ENCODE peak calls at places on chromosomes 12 and 14, in eight cellular contexts. T is hepatocyte; Q is CD4-positive, alpha-beta memory T cell; G is tibial artery; H is upper lobe of left lung; M is uterus; N is OCI-LY7; W is tibial nerve. J is an unnamed sample.

GRCh38 chr14:19878029-19878642 is 3.2 kb downstream of the OR4K2 start:
- DNase-seq in M (no peak), Q (no peak), H (no peak), G (no peak), T (no peak), N (peak), W (no peak), J (no peak)

GRCh38 chr12:59164991-59165718 is 244.9 kb upstream of the LRIG3 start:
- DNase-seq in M (no peak), H (no peak), Q (no peak), G (no peak), W (no peak), T (peak), N (peak), J (no peak)

GRCh38 chr12:31989987-31990386 is 30.8 kb downstream of the RESF1 start:
- DNase-seq in G (no peak), Q (no peak), T (peak), W (no peak), N (no peak), M (no peak), H (no peak), J (no peak)

GRCh38 chr12:75913502-75914110 is 118.0 kb downstream of the PHLDA1 start:
- DNase-seq in M (no peak), G (no peak), W (no peak), T (no peak), Q (no peak), H (no peak), N (peak), J (no peak)

GRCh38 chr12:6058481-6059161 is 65.8 kb downstream of the VWF start:
- DNase-seq in Q (no peak), M (no peak), W (no peak), G (no peak), T (no peak), N (no peak), H (no peak), J (no peak)

GRCh38 chr12:109115758-109116610 is at the start of gene ACACB:
- DNase-seq in T (peak), M (peak), H (peak), N (no peak), G (peak), Q (no peak), W (peak), J (peak)

GRCh38 chr12:28172434-28173030 is 17.7 kb upstream of the CCDC91 start:
- DNase-seq in M (no peak), N (peak), G (no peak), Q (no peak), H (no peak), T (peak), W (no peak), J (no peak)

GRCh38 chr12:116152268-116152667 is 125.2 kb downstream of the MED13L start:
- DNase-seq in H (no peak), G (no peak), N (no peak), M (no peak), Q (peak), T (no peak), W (no peak), J (no peak)

GRCh38 chr14:56885795-56886194 is 75.5 kb upstream of the OTX2 start:
- DNase-seq in H (no peak), G (no peak), M (no peak), N (no peak), W (no peak), Q (no peak), T (no peak), J (no peak)

GRCh38 chr12:85627584-85627983 is 208.6 kb downstream of the RASSF9 start:
- DNase-seq in M (no peak), G (no peak), T (no peak), Q (no peak), H (no peak), N (no peak), W (no peak), J (no peak)

GRCh38 chr12:111643428-111643826 is 42.3 kb downstream of the BRAP start:
- DNase-seq in Q (no peak), M (peak), N (no peak), W (no peak), H (no peak), G (peak), T (peak), J (no peak)

GRCh38 chr12:42277426-42278115 is 39.5 kb upstream of the YAF2 start:
- DNase-seq in N (no peak), G (no peak), Q (no peak), M (no peak), T (no peak), H (no peak), W (no peak), J (no peak)

GRCh38 chr12:46459111-46459510 is 86.5 kb upstream of the SLC38A2 start:
- DNase-seq in G (no peak), H (no peak), W (no peak), N (no peak), T (no peak), M (no peak), Q (no peak), J (no peak)

GRCh38 chr14:63760014-63760413 is 32.1 kb upstream of the SGPP1 start:
- DNase-seq in W (no peak), T (no peak), H (no peak), G (no peak), Q (no peak), N (no peak), M (no peak), J (no peak)

GRCh38 chr12:48980389-48980952 is 2.3 kb downstream of the WNT1 start:
- DNase-seq in Q (no peak), G (no peak), T (peak), N (no peak), H (no peak), M (no peak), W (no peak), J (no peak)
- H3K27ac ChIP-seq in Q (peak), G (no peak), T (no peak), N (no peak), H (no peak), M (no peak), W (no peak), J (no peak)

GRCh38 chr14:49550284-49551184 is 35.6 kb downstream of the RPS29 start:
- DNase-seq in T (no peak), H (no peak), N (peak), G (no peak), Q (no peak), M (no peak), W (no peak), J (no peak)

GRCh38 chr14:49549446-49549845 is 36.7 kb downstream of the RPS29 start:
- DNase-seq in H (no peak), W (no peak), N (no peak), G (no peak), Q (no peak), T (no peak), M (no peak), J (no peak)

GRCh38 chr14:49552630-49553029 is 33.5 kb downstream of the RPS29 start:
- DNase-seq in G (no peak), N (no peak), M (no peak), H (no peak), T (no peak), W (no peak), Q (no peak), J (no peak)

GRCh38 chr14:49551569-49551968 is 34.6 kb downstream of the RPS29 start:
- DNase-seq in M (no peak), H (no peak), W (no peak), T (no peak), Q (no peak), N (no peak), G (no peak), J (no peak)

GRCh38 chr14:49549881-49550280 is 36.3 kb downstream of the RPS29 start:
- DNase-seq in W (no peak), M (no peak), H (no peak), G (no peak), T (peak), N (no peak), Q (no peak), J (no peak)
- H3K27ac ChIP-seq in W (no peak), M (no peak), H (no peak), G (no peak), T (no peak), N (no peak), Q (no peak), J (no peak)

GRCh38 chr14:32509632-32510187 is 180.6 kb downstream of the AKAP6 start:
- DNase-seq in G (peak), T (peak), W (no peak), Q (no peak), N (no peak), M (peak), H (no peak), J (peak)
- H3K27ac ChIP-seq in G (peak), T (peak), W (peak), Q (no peak), N (no peak), M (peak), H (peak), J (peak)

GRCh38 chr14:71116206-71117122 is 209.2 kb downstream of the PCNX1 start:
- DNase-seq in N (peak), W (no peak), M (no peak), G (no peak), Q (no peak), H (no peak), T (peak), J (no peak)
- H3K27ac ChIP-seq in N (peak), W (no peak), M (no peak), G (no peak), Q (no peak), H (no peak), T (peak), J (no peak)

GRCh38 chr14:51564986-51565604 is 86.6 kb upstream of the FRMD6 start:
- DNase-seq in G (no peak), Q (no peak), T (peak), N (no peak), W (no peak), M (no peak), H (no peak), J (no peak)

GRCh38 chr14:51561141-51561540 is 90.6 kb upstream of the FRMD6 start:
- DNase-seq in Q (no peak), M (no peak), G (no peak), N (no peak), H (no peak), W (no peak), T (no peak), J (no peak)

GRCh38 chr14:51564460-51564859 is 87.2 kb upstream of the FRMD6 start:
- DNase-seq in Q (no peak), M (no peak), W (no peak), T (no peak), H (no peak), G (no peak), N (no peak), J (no peak)

GRCh38 chr14:51563560-51563959 is 88.2 kb upstream of the FRMD6 start:
- DNase-seq in G (no peak), H (no peak), W (no peak), T (no peak), N (no peak), Q (no peak), M (no peak), J (no peak)

GRCh38 chr14:51562816-51563215 is 88.9 kb upstream of the FRMD6 start:
- DNase-seq in G (no peak), T (no peak), Q (no peak), M (no peak), H (no peak), N (no peak), W (no peak), J (no peak)
- H3K27ac ChIP-seq in G (no peak), T (no peak), Q (no peak), M (no peak), H (no peak), N (no peak), W (no peak), J (no peak)

DNA sequence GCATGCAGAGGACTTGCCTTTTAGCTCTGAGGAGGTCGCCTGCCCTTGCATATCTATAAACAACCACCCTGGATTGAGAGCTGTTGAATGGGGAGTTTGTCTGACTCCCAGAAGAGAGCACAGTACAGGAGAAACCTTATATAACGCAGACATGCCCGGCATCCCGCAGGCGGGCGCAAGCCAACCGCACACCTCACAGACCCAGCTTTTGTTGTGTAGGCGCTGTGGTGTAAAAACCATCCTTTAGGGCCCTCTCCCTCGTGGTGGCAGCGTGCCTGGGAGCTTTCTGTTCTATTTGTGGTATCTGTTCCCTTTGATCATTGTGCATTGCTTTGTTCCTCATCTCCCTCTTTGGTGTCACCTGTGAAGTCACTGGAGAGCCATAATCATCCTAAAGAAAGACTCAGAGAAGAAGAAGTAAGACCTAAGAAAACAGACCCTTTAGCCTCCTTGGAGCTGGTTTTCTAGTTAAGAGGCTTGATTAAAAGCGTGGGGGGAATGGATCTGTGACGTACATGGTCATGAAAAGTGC is 77.7 kb downstream of the ETV6 start:
- DNase-seq in T (no peak), G (no peak), H (no peak), Q (peak), N (peak), M (no peak), W (no peak), J (no peak)
- H3K27ac ChIP-seq in T (no peak), G (no peak), H (no peak), Q (no peak), N (peak), M (no peak), W (no peak), J (no peak)

GRCh38 chr12:118377891-118378470 is 1.6 kb downstream of the SUDS3 start:
- DNase-seq in W (peak), Q (peak), M (peak), H (peak), G (peak), T (peak), N (peak), J (peak)
- H3K27ac ChIP-seq in W (peak), Q (peak), M (no peak), H (peak), G (peak), T (peak), N (peak), J (peak)

GRCh38 chr14:68449565-68450295 is 343.1 kb downstream of the ZFP36L1 start:
- DNase-seq in H (no peak), Q (no peak), G (no peak), W (no peak), M (no peak), N (peak), T (no peak), J (no peak)

GRCh38 chr14:68450391-68451120 is 342.3 kb downstream of the ZFP36L1 start:
- DNase-seq in N (no peak), T (no peak), G (no peak), H (no peak), Q (no peak), M (no peak), W (no peak), J (no peak)

GRCh38 chr14:68448379-68448778 is 344.5 kb downstream of the ZFP36L1 start:
- DNase-seq in G (no peak), Q (no peak), M (no peak), H (no peak), T (no peak), N (no peak), W (no peak), J (no peak)

GRCh38 chr14:68446243-68447040 is 346.4 kb downstream of the ZFP36L1 start:
- DNase-seq in N (no peak), T (no peak), G (no peak), W (no peak), M (no peak), Q (no peak), H (no peak), J (no peak)

GRCh38 chr14:68447581-68448281 is 345.1 kb downstream of the ZFP36L1 start:
- DNase-seq in Q (no peak), N (no peak), T (no peak), H (no peak), M (no peak), G (no peak), W (no peak), J (no peak)
- H3K27ac ChIP-seq in Q (no peak), N (no peak), T (peak), H (no peak), M (peak), G (no peak), W (no peak), J (no peak)

GRCh38 chr12:981956-982355 is 9.1 kb upstream of the ERC1 start:
- DNase-seq in W (no peak), M (no peak), Q (no peak), H (no peak), N (no peak), G (no peak), T (no peak), J (no peak)
- H3K27ac ChIP-seq in W (no peak), M (no peak), Q (no peak), H (no peak), N (no peak), G (no peak), T (no peak), J (no peak)

GRCh38 chr14:79514700-79515099 is 696.6 kb downstream of the DIO2 start:
- DNase-seq in G (no peak), T (peak), N (no peak), M (no peak), W (no peak), Q (no peak), H (no peak), J (no peak)
- H3K27ac ChIP-seq in G (no peak), T (peak), N (no peak), M (no peak), W (no peak), Q (no peak), H (no peak), J (no peak)